ENCODE peak calls at places on chromosomes 5 and 9, in ten cellular contexts. E is transverse colon; P is psoas muscle; W is AG09319; H is activated CD4-positive, CD25-positive, alpha-beta regulatory T cell; D is SJSA1; R is NCI-H345; N is stimulated activated CD4-positive, alpha-beta T cell treated with anti-CD3 and anti-CD28 coated beads, TNF-alpha, amount 100 ng/mL, for 24 hours; T is lung microvascular endothelial cell; K is fibroblast of the aortic adventitia. Z is an unnamed sample.

GRCh38 chr5:167232675-167233074 is 1058.8 kb upstream of the WWC1 start:
- DNase-seq in E (no peak), P (no peak), W (no peak), H (no peak), D (no peak), R (no peak), N (no peak), T (no peak), K (no peak), Z (no peak)

GRCh38 chr5:143085319-143085917 is 315.2 kb downstream of the ARHGAP26 start:
- DNase-seq in E (no peak), P (no peak), W (no peak), H (no peak), D (peak), R (peak), N (no peak), T (no peak), K (no peak), Z (peak)

GRCh38 chr5:118692811-118693342 is 295.5 kb downstream of the DTWD2 start:
- DNase-seq in E (no peak), P (no peak), W (no peak), H (no peak), D (no peak), R (no peak), N (no peak), T (no peak), K (no peak), Z (no peak)

GRCh38 chr5:176492431-176492830 is 44.2 kb downstream of the FAF2 start:
- DNase-seq in E (no peak), P (no peak), W (no peak), H (no peak), D (peak), R (no peak), N (no peak), T (peak), K (peak), Z (no peak)

GRCh38 chr5:172896465-172896864 is 62.4 kb downstream of the ERGIC1 start:
- DNase-seq in E (no peak), P (peak), W (no peak), H (no peak), D (no peak), R (no peak), N (no peak), T (no peak), K (no peak), Z (no peak)

GRCh38 chr5:74598731-74599624 is 41.5 kb downstream of the ENC1 start:
- DNase-seq in E (no peak), P (no peak), W (no peak), H (no peak), D (no peak), R (no peak), N (no peak), T (no peak), K (peak), Z (no peak)

GRCh38 chr5:111691914-111692313 is 65.1 kb downstream of the NREP start:
- DNase-seq in E (no peak), P (no peak), W (no peak), H (no peak), D (no peak), R (no peak), N (no peak), T (no peak), K (peak), Z (no peak)

GRCh38 chr9:112884086-112884485 is 6.6 kb downstream of the SLC46A2 start:
- DNase-seq in E (no peak), P (no peak), W (no peak), H (no peak), D (no peak), R (no peak), N (no peak), T (no peak), K (peak), Z (no peak)

GRCh38 chr9:17962747-17963146 is 383.9 kb downstream of the SH3GL2 start:
- DNase-seq in E (peak), P (no peak), W (no peak), H (no peak), D (no peak), R (no peak), N (no peak), T (no peak), K (no peak), Z (no peak)

GRCh38 chr9:32706004-32706749 is 70.7 kb upstream of the TAF1L start:
- DNase-seq in E (no peak), P (no peak), W (no peak), H (no peak), D (peak), R (no peak), N (no peak), T (no peak), K (peak), Z (no peak)

GRCh38 chr5:168433982-168434381 is 52.3 kb upstream of the RARS1 start:
- DNase-seq in E (no peak), P (no peak), W (no peak), H (no peak), D (no peak), R (no peak), N (no peak), T (peak), K (no peak), Z (peak)

GRCh38 chr5:98968056-98968564 is 39.3 kb upstream of the CHD1 start:
- DNase-seq in E (no peak), P (no peak), W (no peak), H (no peak), D (no peak), R (no peak), N (no peak), T (no peak), K (no peak), Z (peak)

GRCh38 chr9:116404228-116404627 is 250.6 kb downstream of the PAPPA start:
- DNase-seq in E (no peak), P (no peak), W (no peak), H (no peak), D (no peak), R (no peak), N (no peak), T (no peak), K (no peak), Z (no peak)